ENCODE peak calls at places on chromosomes 4 and X, in seven cellular contexts. C, X, R, W, V, E and D are unnamed samples.
A peak's percentile ranks its signal among the peaks of the same experiment; 100 is the strongest.

GRCh38 chr4:130359537-130359936 is 1263.6 kb downstream of the C4orf33 start:
- DNase-seq in C (no peak), X (peak; percentile 37), R (no peak), W (no peak), V (no peak), E (no peak), D (no peak)

GRCh38 chr4:37976513-37976912 is 16.3 kb downstream of the PTTG2 start:
- DNase-seq in C (no peak), X (peak; percentile 54), R (no peak), W (no peak), V (no peak), E (no peak), D (no peak)

GRCh38 chr4:153518637-153519384 is 52.7 kb downstream of the TMEM131L start:
- DNase-seq in C (no peak), X (no peak), R (peak; percentile 34), W (no peak), V (no peak), E (no peak), D (no peak)

GRCh38 chrX:151641564-151641963 is 53.7 kb upstream of the PRRG3 start:
- DNase-seq in C (no peak), X (no peak), R (no peak), W (no peak), V (no peak), E (no peak), D (no peak)

GRCh38 chr4:52019941-52020657 is at the start of gene LRRC66:
- DNase-seq in C (no peak), X (no peak), R (no peak), W (no peak), V (peak; percentile 88), E (no peak), D (no peak)

GRCh38 chrX:96979766-96980165 is 96.1 kb downstream of the RPA4 start:
- DNase-seq in C (no peak), X (peak; percentile 0), R (no peak), W (no peak), V (no peak), E (no peak), D (peak; percentile 42)

GRCh38 chr4:26150948-26151347 is 169.9 kb upstream of the RBPJ start:
- DNase-seq in C (no peak), X (no peak), R (no peak), W (no peak), V (no peak), E (no peak), D (no peak)

GRCh38 chrX:78946178-78946896 is 1.1 kb downstream of the P2RY10 start:
- DNase-seq in C (no peak), X (no peak), R (no peak), W (no peak), V (no peak), E (no peak), D (no peak)

GRCh38 chrX:134935286-134935685 is 55.5 kb upstream of the SMIM10 start:
- DNase-seq in C (no peak), X (peak; percentile 82), R (no peak), W (no peak), V (no peak), E (no peak), D (no peak)

GRCh38 chr4:81369898-81370297 is 101.8 kb downstream of the RASGEF1B start:
- DNase-seq in C (no peak), X (no peak), R (no peak), W (no peak), V (no peak), E (no peak), D (no peak)

GRCh38 chr4:153222162-153222789 is 18.0 kb downstream of the TRIM2 start:
- DNase-seq in C (no peak), X (peak; percentile 85), R (peak; percentile 18), W (no peak), V (peak; percentile 63), E (peak; percentile 69), D (peak; percentile 84)

GRCh38 chr4:70496231-70496630 is 22.1 kb upstream of the AMTN start:
- DNase-seq in C (no peak), X (no peak), R (no peak), W (no peak), V (no peak), E (no peak), D (no peak)

GRCh38 chr4:12399781-12400180 is 971.1 kb upstream of the HS3ST1 start:
- DNase-seq in C (no peak), X (no peak), R (no peak), W (no peak), V (no peak), E (no peak), D (no peak)

GRCh38 chr4:2931765-2932560 is 31.2 kb downstream of the NOP14 start:
- DNase-seq in C (peak; percentile 39), X (no peak), R (peak; percentile 75), W (no peak), V (peak; percentile 59), E (no peak), D (no peak)

GRCh38 chr4:53576218-53576617 is 15.1 kb downstream of the LNX1 start:
- DNase-seq in C (no peak), X (no peak), R (no peak), W (no peak), V (no peak), E (no peak), D (no peak)